ENCODE peak calls at places on chromosomes 3 and 15, in seven cellular contexts. One of them, this sample, is unnamed.
A peak's percentile ranks its signal among the peaks of the same experiment; 100 is the strongest.

GRCh38 chr15:63826513-63826912 is 7.2 kb downstream of the HERC1 start:
- DNase-seq in SK-N-SH: no peak
- DNase-seq in H1: no peak
- DNase-seq in K562: no peak
- DNase-seq in HepG2: no peak
- DNase-seq in GM12878: no peak
- DNase-seq in HCT116: no peak
- DNase-seq in this sample: no peak

GRCh38 chr15:68420186-68420684 is 11.7 kb downstream of the ITGA11 start:
- DNase-seq in K562: no peak
- DNase-seq in SK-N-SH: no peak
- DNase-seq in HCT116: no peak
- DNase-seq in H1: peak; percentile 43
- DNase-seq in GM12878: no peak
- DNase-seq in HepG2: peak; percentile 9
- DNase-seq in this sample: no peak

GRCh38 chr15:78047631-78048409 is 29.7 kb downstream of the TBC1D2B start:
- DNase-seq in SK-N-SH: no peak
- DNase-seq in K562: no peak
- DNase-seq in HepG2: no peak
- DNase-seq in GM12878: no peak
- DNase-seq in H1: no peak
- DNase-seq in HCT116: no peak
- DNase-seq in this sample: no peak

GRCh38 chr3:127388412-127388811 is 100.6 kb upstream of the PRR20G start:
- DNase-seq in HCT116: no peak
- DNase-seq in GM12878: no peak
- DNase-seq in H1: no peak
- DNase-seq in K562: no peak
- DNase-seq in SK-N-SH: no peak
- DNase-seq in HepG2: no peak
- DNase-seq in this sample: no peak

GRCh38 chr3:103218146-103218545 is 783.3 kb downstream of the ZPLD1 start:
- DNase-seq in H1: no peak
- DNase-seq in HepG2: no peak
- DNase-seq in SK-N-SH: no peak
- DNase-seq in GM12878: peak; percentile 83
- DNase-seq in HCT116: no peak
- DNase-seq in K562: no peak
- DNase-seq in this sample: no peak

GRCh38 chr15:82159922-82160321 is 102.6 kb downstream of the EFL1 start:
- DNase-seq in HepG2: no peak
- DNase-seq in HCT116: peak; percentile 43
- DNase-seq in K562: no peak
- DNase-seq in SK-N-SH: no peak
- DNase-seq in GM12878: no peak
- DNase-seq in H1: no peak
- DNase-seq in this sample: no peak

GRCh38 chr3:25428950-25429349 is 887 bp downstream of the RARB start:
- DNase-seq in GM12878: no peak
- DNase-seq in SK-N-SH: no peak
- DNase-seq in HCT116: no peak
- DNase-seq in H1: no peak
- DNase-seq in HepG2: no peak
- DNase-seq in K562: no peak
- DNase-seq in this sample: no peak

GRCh38 chr3:41955192-41955591 is 6.7 kb downstream of the ULK4 start:
- DNase-seq in HepG2: no peak
- DNase-seq in SK-N-SH: no peak
- DNase-seq in H1: no peak
- DNase-seq in HCT116: no peak
- DNase-seq in K562: no peak
- DNase-seq in GM12878: no peak
- DNase-seq in this sample: no peak

GRCh38 chr3:56894912-56895431 is 93.2 kb upstream of the ARHGEF3 start:
- DNase-seq in SK-N-SH: no peak
- DNase-seq in HepG2: no peak
- DNase-seq in GM12878: no peak
- DNase-seq in HCT116: no peak
- DNase-seq in H1: no peak
- DNase-seq in K562: no peak
- DNase-seq in this sample: no peak

GRCh38 chr3:52841211-52841980 is 6.6 kb upstream of the MUSTN1 start:
- DNase-seq in HCT116: no peak
- DNase-seq in K562: no peak
- DNase-seq in H1: no peak
- DNase-seq in GM12878: no peak
- DNase-seq in HepG2: no peak
- DNase-seq in SK-N-SH: no peak
- DNase-seq in this sample: no peak

GRCh38 chr15:35663956-35664355 is 118.0 kb upstream of the DPH6 start:
- DNase-seq in HepG2: no peak
- DNase-seq in K562: no peak
- DNase-seq in HCT116: no peak
- DNase-seq in H1: no peak
- DNase-seq in GM12878: no peak
- DNase-seq in SK-N-SH: no peak
- DNase-seq in this sample: no peak

GRCh38 chr3:45760878-45761711 is 35.2 kb downstream of the SLC6A20 start:
- DNase-seq in H1: peak; percentile 70
- DNase-seq in GM12878: peak; percentile 5
- DNase-seq in SK-N-SH: peak; percentile 87
- DNase-seq in K562: peak; percentile 87
- DNase-seq in HCT116: peak; percentile 51
- DNase-seq in HepG2: peak; percentile 39
- DNase-seq in this sample: peak; percentile 73

GRCh38 chr3:171256445-171257250 is 203.6 kb downstream of the TNIK start:
- DNase-seq in SK-N-SH: no peak
- DNase-seq in GM12878: no peak
- DNase-seq in H1: no peak
- DNase-seq in HCT116: no peak
- DNase-seq in K562: no peak
- DNase-seq in HepG2: no peak
- DNase-seq in this sample: no peak

GRCh38 chr3:127718244-127718915 is 45.6 kb downstream of the ABTB1 start:
- DNase-seq in HepG2: no peak
- DNase-seq in K562: no peak
- DNase-seq in SK-N-SH: no peak
- DNase-seq in H1: no peak
- DNase-seq in HCT116: no peak
- DNase-seq in GM12878: no peak
- DNase-seq in this sample: no peak

GRCh38 chr15:68807249-68807648 is 13.4 kb downstream of the ANP32A start:
- DNase-seq in SK-N-SH: no peak
- DNase-seq in HCT116: no peak
- DNase-seq in H1: peak; percentile 39
- DNase-seq in HepG2: no peak
- DNase-seq in K562: peak; percentile 39
- DNase-seq in GM12878: no peak
- DNase-seq in this sample: no peak

GRCh38 chr3:80000022-80000421 is 232.2 kb upstream of the ROBO1 start:
- DNase-seq in K562: no peak
- DNase-seq in GM12878: no peak
- DNase-seq in HepG2: no peak
- DNase-seq in SK-N-SH: no peak
- DNase-seq in H1: no peak
- DNase-seq in HCT116: no peak
- DNase-seq in this sample: peak; percentile 8

GRCh38 chr3:127426444-127427168 is 138.8 kb upstream of the PRR20G start:
- DNase-seq in K562: no peak
- DNase-seq in HCT116: no peak
- DNase-seq in HepG2: no peak
- DNase-seq in H1: peak; percentile 47
- DNase-seq in SK-N-SH: no peak
- DNase-seq in GM12878: no peak
- DNase-seq in this sample: no peak

GRCh38 chr15:64274541-64274940 is 81.4 kb downstream of the CSNK1G1 start:
- DNase-seq in K562: no peak
- DNase-seq in HepG2: no peak
- DNase-seq in GM12878: no peak
- DNase-seq in H1: no peak
- DNase-seq in HCT116: no peak
- DNase-seq in SK-N-SH: no peak
- DNase-seq in this sample: no peak

GRCh38 chr3:100040846-100041245 is 73.5 kb downstream of the FILIP1L start:
- DNase-seq in H1: no peak
- DNase-seq in HCT116: no peak
- DNase-seq in SK-N-SH: no peak
- DNase-seq in K562: no peak
- DNase-seq in HepG2: no peak
- DNase-seq in GM12878: no peak
- DNase-seq in this sample: no peak

GRCh38 chr3:89841041-89841440 is 733.6 kb downstream of the EPHA3 start:
- DNase-seq in GM12878: no peak
- DNase-seq in HCT116: no peak
- DNase-seq in H1: no peak
- DNase-seq in HepG2: no peak
- DNase-seq in K562: no peak
- DNase-seq in SK-N-SH: no peak
- DNase-seq in this sample: no peak

GRCh38 chr15:59991919-59992318 is 12.2 kb upstream of the FOXB1 start:
- DNase-seq in GM12878: no peak
- DNase-seq in H1: no peak
- DNase-seq in HCT116: no peak
- DNase-seq in HepG2: no peak
- DNase-seq in K562: no peak
- DNase-seq in SK-N-SH: no peak
- DNase-seq in this sample: no peak

GRCh38 chr15:60093273-60094067 is 89.4 kb downstream of the FOXB1 start:
- DNase-seq in H1: no peak
- DNase-seq in SK-N-SH: no peak
- DNase-seq in GM12878: no peak
- DNase-seq in HCT116: no peak
- DNase-seq in K562: no peak
- DNase-seq in HepG2: peak; percentile 59
- DNase-seq in this sample: no peak

GRCh38 chr3:173732237-173732636 is 334.7 kb downstream of the NLGN1 start:
- DNase-seq in SK-N-SH: no peak
- DNase-seq in HCT116: no peak
- DNase-seq in GM12878: no peak
- DNase-seq in K562: no peak
- DNase-seq in H1: no peak
- DNase-seq in HepG2: no peak
- DNase-seq in this sample: no peak
- TF ChIP-seq JUND in SK-N-SH: no peak
- TF ChIP-seq JUND in HCT116: no peak
- TF ChIP-seq JUND in GM12878: no peak
- TF ChIP-seq JUND in K562: no peak
- TF ChIP-seq JUND in H1: no peak
- TF ChIP-seq JUND in HepG2: no peak
- TF ChIP-seq JUND in this sample: no peak

GRCh38 chr15:80268101-80268500 is 16.1 kb upstream of the CTXND1 start:
- DNase-seq in HCT116: no peak
- DNase-seq in SK-N-SH: no peak
- DNase-seq in HepG2: no peak
- DNase-seq in K562: no peak
- DNase-seq in H1: no peak
- DNase-seq in GM12878: no peak
- DNase-seq in this sample: no peak

GRCh38 chr15:80266745-80267144 is 14.7 kb upstream of the CTXND1 start:
- DNase-seq in H1: no peak
- DNase-seq in K562: no peak
- DNase-seq in GM12878: no peak
- DNase-seq in HCT116: no peak
- DNase-seq in HepG2: no peak
- DNase-seq in SK-N-SH: no peak
- DNase-seq in this sample: no peak

GRCh38 chr15:80264031-80264430 is 12.0 kb upstream of the CTXND1 start:
- DNase-seq in HepG2: no peak
- DNase-seq in H1: no peak
- DNase-seq in GM12878: no peak
- DNase-seq in SK-N-SH: no peak
- DNase-seq in K562: peak; percentile 17
- DNase-seq in HCT116: no peak
- DNase-seq in this sample: peak; percentile 54

GRCh38 chr15:80266113-80266512 is 14.1 kb upstream of the CTXND1 start:
- DNase-seq in SK-N-SH: no peak
- DNase-seq in K562: no peak
- DNase-seq in HepG2: no peak
- DNase-seq in GM12878: no peak
- DNase-seq in H1: no peak
- DNase-seq in HCT116: no peak
- DNase-seq in this sample: no peak

GRCh38 chr15:80265021-80265420 is 13.0 kb upstream of the CTXND1 start:
- DNase-seq in K562: no peak
- DNase-seq in SK-N-SH: no peak
- DNase-seq in H1: no peak
- DNase-seq in HCT116: no peak
- DNase-seq in HepG2: no peak
- DNase-seq in GM12878: no peak
- DNase-seq in this sample: no peak
- TF ChIP-seq JUND in K562: no peak
- TF ChIP-seq JUND in SK-N-SH: no peak
- TF ChIP-seq JUND in H1: no peak
- TF ChIP-seq JUND in HCT116: no peak
- TF ChIP-seq JUND in HepG2: no peak
- TF ChIP-seq JUND in GM12878: no peak
- TF ChIP-seq JUND in this sample: no peak

GRCh38 chr3:30502051-30502741 is 104.2 kb upstream of the TGFBR2 start:
- DNase-seq in K562: no peak
- DNase-seq in SK-N-SH: no peak
- DNase-seq in GM12878: no peak
- DNase-seq in H1: no peak
- DNase-seq in HepG2: no peak
- DNase-seq in HCT116: no peak
- DNase-seq in this sample: no peak
- TF ChIP-seq JUND in K562: no peak
- TF ChIP-seq JUND in SK-N-SH: no peak
- TF ChIP-seq JUND in GM12878: no peak
- TF ChIP-seq JUND in H1: no peak
- TF ChIP-seq JUND in HepG2: no peak
- TF ChIP-seq JUND in HCT116: no peak
- TF ChIP-seq JUND in this sample: no peak

GRCh38 chr3:115899535-115899934 is 276.2 kb downstream of the GAP43 start:
- DNase-seq in H1: no peak
- DNase-seq in SK-N-SH: no peak
- DNase-seq in HepG2: no peak
- DNase-seq in GM12878: no peak
- DNase-seq in K562: no peak
- DNase-seq in HCT116: no peak
- DNase-seq in this sample: no peak

GRCh38 chr3:115903843-115904242 is 280.5 kb downstream of the GAP43 start:
- DNase-seq in SK-N-SH: no peak
- DNase-seq in K562: no peak
- DNase-seq in HepG2: no peak
- DNase-seq in GM12878: no peak
- DNase-seq in HCT116: no peak
- DNase-seq in H1: no peak
- DNase-seq in this sample: no peak

GRCh38 chr3:115899050-115899449 is 275.7 kb downstream of the GAP43 start:
- DNase-seq in K562: no peak
- DNase-seq in H1: no peak
- DNase-seq in SK-N-SH: no peak
- DNase-seq in HCT116: no peak
- DNase-seq in GM12878: no peak
- DNase-seq in HepG2: no peak
- DNase-seq in this sample: no peak

GRCh38 chr3:115905871-115906270 is 282.6 kb downstream of the GAP43 start:
- DNase-seq in HCT116: no peak
- DNase-seq in H1: no peak
- DNase-seq in HepG2: no peak
- DNase-seq in GM12878: no peak
- DNase-seq in K562: no peak
- DNase-seq in SK-N-SH: no peak
- DNase-seq in this sample: no peak

GRCh38 chr3:115901008-115901407 is 277.7 kb downstream of the GAP43 start:
- DNase-seq in SK-N-SH: no peak
- DNase-seq in HCT116: no peak
- DNase-seq in H1: no peak
- DNase-seq in HepG2: no peak
- DNase-seq in GM12878: no peak
- DNase-seq in K562: no peak
- DNase-seq in this sample: no peak
- TF ChIP-seq JUND in SK-N-SH: no peak
- TF ChIP-seq JUND in HCT116: no peak
- TF ChIP-seq JUND in H1: no peak
- TF ChIP-seq JUND in HepG2: no peak
- TF ChIP-seq JUND in GM12878: no peak
- TF ChIP-seq JUND in K562: no peak
- TF ChIP-seq JUND in this sample: no peak